ENCODE peak calls at places on chromosomes 12 and 14, in nine cellular contexts. Z is Caki2; I is neuronal stem cell; G is activated CD8-positive, alpha-beta memory T cell treated with anti-CD3 and anti-CD28 coated beads for 48 hours; L is glomerular endothelial cell; N is foreskin melanocyte; C is activated CD4-positive, alpha-beta T cell treated with anti-CD3 and anti-CD28 coated beads, Interleukin-2, amount 50 U/mL, for 24 hours; E is NCI-H1105; P is GM04504. M is an unnamed sample.

GRCh38 chr14:52071675-52072074 is 2.8 kb upstream of the NID2 start:
- DNase-seq in I (no peak), E (no peak), P (no peak), N (no peak), L (peak; percentile 34), G (no peak), C (no peak), Z (peak; percentile 20), M (peak; percentile 29)

GRCh38 chr12:125014526-125014925 is 21.1 kb downstream of the BRI3BP start:
- DNase-seq in I (no peak), E (no peak), L (no peak), C (no peak), N (no peak), G (no peak), Z (no peak), P (no peak), M (no peak)

GRCh38 chr12:47234576-47235141 is 154.9 kb upstream of the AMIGO2 start:
- DNase-seq in Z (no peak), L (no peak), G (no peak), I (no peak), E (no peak), P (no peak), C (no peak), N (no peak), M (no peak)

GRCh38 chr12:110670161-110670701 is 18.7 kb downstream of the HVCN1 start:
- DNase-seq in G (no peak), N (no peak), L (no peak), C (peak; percentile 42), Z (no peak), I (no peak), E (no peak), P (no peak), M (no peak)

GRCh38 chr14:102622262-102622885 is 29.9 kb downstream of the RCOR1 start:
- DNase-seq in C (no peak), G (no peak), Z (no peak), L (no peak), E (no peak), I (no peak), P (no peak), N (no peak), M (no peak)

GRCh38 chr12:46944771-46945170 is 119.0 kb upstream of the SLC38A4 start:
- DNase-seq in C (no peak), E (no peak), N (no peak), Z (no peak), G (no peak), P (no peak), I (no peak), L (no peak), M (no peak)

GRCh38 chr14:66105819-66106218 is 380.4 kb upstream of the CCDC196 start:
- DNase-seq in I (no peak), L (peak; percentile 10), N (peak; percentile 12), C (no peak), Z (no peak), G (no peak), P (no peak), E (no peak), M (peak; percentile 46)

GRCh38 chr12:124995200-124995961 is 1.9 kb downstream of the BRI3BP start:
- DNase-seq in N (no peak), C (no peak), Z (no peak), G (no peak), L (no peak), I (no peak), E (no peak), P (no peak), M (no peak)

GRCh38 chr12:13347241-13348043 is 150.9 kb downstream of the EMP1 start:
- DNase-seq in P (peak; percentile 71), N (no peak), E (no peak), C (peak; percentile 58), I (no peak), L (no peak), G (no peak), Z (peak; percentile 75), M (peak; percentile 68)

GRCh38 chr12:122868471-122869177 is 27.3 kb downstream of the VPS37B start:
- DNase-seq in C (no peak), N (no peak), I (no peak), Z (no peak), E (no peak), L (no peak), G (no peak), P (no peak), M (no peak)

GRCh38 chr12:94148841-94149780 is 734 bp downstream of the PLXNC1 start:
- DNase-seq in I (peak; percentile 58), G (peak; percentile 43), E (peak; percentile 27), L (no peak), C (no peak), P (no peak), N (peak; percentile 53), Z (peak; percentile 10), M (peak; percentile 24)

GRCh38 chr12:47155457-47156166 is 75.9 kb upstream of the AMIGO2 start:
- DNase-seq in P (no peak), I (no peak), Z (peak; percentile 40), G (no peak), N (no peak), E (peak; percentile 2), C (no peak), L (no peak), M (peak; percentile 54)

GRCh38 chr12:124763594-124763979 is 100.1 kb downstream of the SCARB1 start:
- DNase-seq in C (no peak), E (no peak), Z (no peak), N (no peak), P (no peak), G (no peak), I (no peak), L (no peak), M (peak; percentile 51)

GRCh38 chr12:40697566-40698257 is 5.5 kb downstream of the CNTN1 start:
- DNase-seq in I (no peak), P (no peak), N (no peak), Z (no peak), E (peak; percentile 96), L (no peak), C (no peak), G (no peak), M (no peak)

GRCh38 chr12:95942532-95943230 is at the start of gene CCDC38:
- DNase-seq in L (no peak), E (peak; percentile 85), C (peak; percentile 86), N (peak; percentile 71), Z (peak; percentile 64), G (peak; percentile 62), P (peak; percentile 16), I (peak; percentile 57), M (peak; percentile 57)

GRCh38 chr12:107468182-107468581 is 217.4 kb upstream of the PWP1 start:
- DNase-seq in Z (no peak), I (no peak), E (no peak), P (no peak), N (no peak), G (no peak), C (no peak), L (no peak), M (peak; percentile 14)

GRCh38 chr14:20477211-20477876 is 8.1 kb downstream of the PNP start:
- DNase-seq in I (no peak), E (peak; percentile 27), P (no peak), Z (no peak), G (no peak), C (no peak), N (no peak), L (no peak), M (peak; percentile 69)

GRCh38 chr14:66403183-66403582 is 83.0 kb upstream of the CCDC196 start:
- DNase-seq in Z (no peak), G (no peak), E (peak; percentile 3), L (no peak), N (no peak), I (no peak), P (no peak), C (no peak), M (peak; percentile 7)

GRCh38 chr14:94571395-94571794 is 9.8 kb upstream of the SERPINA5 start:
- DNase-seq in E (no peak), P (no peak), Z (no peak), C (no peak), G (no peak), L (no peak), N (no peak), I (no peak), M (no peak)

GRCh38 chr12:31021809-31022492 is 51.7 kb upstream of the DDX11 start:
- DNase-seq in L (no peak), E (no peak), N (no peak), P (no peak), C (no peak), Z (no peak), G (no peak), I (no peak), M (peak; percentile 60)

GRCh38 chr12:79681008-79681590 is 9.7 kb downstream of the PAWR start:
- DNase-seq in N (peak; percentile 40), C (no peak), I (no peak), E (no peak), G (no peak), Z (peak; percentile 46), P (no peak), L (no peak), M (peak; percentile 77)

GRCh38 chr12:66352197-66352596 is 49.9 kb downstream of the HELB start:
- DNase-seq in G (no peak), E (no peak), Z (peak; percentile 25), C (no peak), L (no peak), N (no peak), I (no peak), P (peak; percentile 2), M (no peak)

GRCh38 chr12:53710098-53710497 is 17.2 kb downstream of the CALCOCO1 start:
- DNase-seq in L (no peak), G (no peak), Z (no peak), P (no peak), C (no peak), N (no peak), E (no peak), I (no peak), M (no peak)

GRCh38 chr12:58443273-58443980 is 476.9 kb downstream of the LRIG3 start:
- DNase-seq in G (no peak), I (no peak), Z (no peak), N (peak; percentile 22), P (no peak), E (no peak), C (no peak), L (peak; percentile 36), M (no peak)

GRCh38 chr12:28955491-28955890 is 193.6 kb upstream of the FAR2 start:
- DNase-seq in I (no peak), G (no peak), N (no peak), P (no peak), Z (no peak), C (no peak), L (no peak), E (no peak), M (peak; percentile 73)

GRCh38 chr12:39905152-39905551 is 200.7 kb downstream of the SLC2A13 start:
- DNase-seq in Z (no peak), I (no peak), L (no peak), N (no peak), C (no peak), G (no peak), P (peak; percentile 88), E (no peak), M (peak; percentile 60)

GRCh38 chr12:108846320-108846719 is 11.1 kb downstream of the SSH1 start:
- DNase-seq in E (no peak), C (no peak), I (no peak), L (no peak), P (no peak), G (no peak), N (no peak), Z (no peak), M (no peak)

GRCh38 chr14:73293782-73294781 is 56.8 kb downstream of the PAPLN start:
- DNase-seq in G (no peak), Z (no peak), I (no peak), E (no peak), C (no peak), N (no peak), P (no peak), L (no peak), M (peak; percentile 16)

GRCh38 chr12:12357697-12358476 is 1.0 kb downstream of the BORCS5 start:
- DNase-seq in P (no peak), C (no peak), E (peak; percentile 57), N (no peak), L (no peak), I (no peak), Z (no peak), G (no peak), M (no peak)

GRCh38 chr12:25977047-25977446 is 18.6 kb downstream of the RASSF8 start:
- DNase-seq in P (no peak), I (no peak), C (no peak), G (no peak), E (no peak), N (no peak), Z (peak; percentile 69), L (no peak), M (peak; percentile 97)

GRCh38 chr12:88562846-88563582 is 17.3 kb downstream of the KITLG start:
- DNase-seq in C (no peak), Z (no peak), E (no peak), I (no peak), L (no peak), N (no peak), P (no peak), G (no peak), M (peak; percentile 54)

M was measured in astrocyte.